ENCODE peak calls at places on chromosomes 7 and 10, in seven cellular contexts. P is AG09309, A is HT1080, S is activated B cell treated with CpG ODN at 0.5 μM for 24 hours, U is lung, D is left cardiac atrium, Q is ureter. Y is an unnamed sample.

GRCh38 chr7:102875700-102876192 is 37.1 kb upstream of the LRRC17 start:
- DNase-seq in D (no peak), P (peak), Q (peak), U (no peak), S (no peak), A (peak), Y (peak)

GRCh38 chr10:61961278-61961677 is 59.8 kb downstream of the ARID5B start:
- DNase-seq in D (no peak), U (no peak), S (no peak), A (no peak), P (no peak), Q (no peak), Y (no peak)

GRCh38 chr10:1489801-1490200 is 247.5 kb downstream of the ADARB2 start:
- DNase-seq in P (no peak), A (no peak), S (no peak), U (no peak), D (no peak), Q (no peak), Y (no peak)

GRCh38 chr7:39631736-39632304 is 8.4 kb downstream of the RALA start:
- DNase-seq in U (no peak), A (no peak), P (no peak), Q (no peak), S (no peak), D (no peak), Y (no peak)

GRCh38 chr7:108603922-108604684 is 34.4 kb downstream of the DNAJB9 start:
- DNase-seq in Q (no peak), A (no peak), P (no peak), D (no peak), S (no peak), U (no peak), Y (no peak)

GRCh38 chr7:18760046-18760445 is 264.5 kb downstream of the HDAC9 start:
- DNase-seq in P (no peak), D (no peak), U (no peak), A (no peak), S (no peak), Q (no peak), Y (no peak)

GRCh38 chr10:104591451-104591850 is 49.6 kb upstream of the SORCS3 start:
- DNase-seq in Q (no peak), S (no peak), U (no peak), D (no peak), A (no peak), P (no peak), Y (no peak)

GRCh38 chr7:110507832-110508231 is 583.1 kb upstream of the LRRN3 start:
- DNase-seq in A (no peak), D (no peak), S (no peak), Q (no peak), U (no peak), P (no peak), Y (no peak)

GRCh38 chr7:90119178-90119971 is 34.9 kb upstream of the STEAP1 start:
- DNase-seq in Q (peak), A (peak), S (no peak), U (no peak), D (peak), P (no peak), Y (no peak)

GRCh38 chr10:30862486-30862885 is 169.2 kb downstream of the ZNF438 start:
- DNase-seq in D (no peak), A (peak), U (no peak), S (no peak), Q (no peak), P (peak), Y (peak)

GRCh38 chr7:136325021-136325420 is 347.9 kb upstream of the MTPN start:
- DNase-seq in U (no peak), S (no peak), Q (no peak), A (no peak), D (no peak), P (no peak), Y (no peak)

GRCh38 chr10:114441107-114441506 is 36.8 kb upstream of the AFAP1L2 start:
- DNase-seq in S (no peak), U (no peak), D (no peak), P (no peak), A (no peak), Q (no peak), Y (no peak)

GRCh38 chr10:7218974-7219373 is 191.9 kb downstream of the SFMBT2 start:
- DNase-seq in P (no peak), A (no peak), D (no peak), Q (no peak), U (no peak), S (no peak), Y (no peak)

GRCh38 chr10:49646256-49646870 is 32.5 kb downstream of the CHAT start:
- DNase-seq in U (no peak), D (no peak), A (no peak), S (no peak), Q (peak), P (no peak), Y (no peak)

GRCh38 chr7:64885520-64886240 is 17.4 kb upstream of the ZNF273 start:
- DNase-seq in S (peak), Q (peak), D (no peak), U (no peak), A (no peak), P (no peak), Y (no peak)

GRCh38 chr7:111605246-111605645 is 43.0 kb upstream of the IMMP2L start:
- DNase-seq in D (no peak), S (no peak), U (no peak), A (no peak), Q (no peak), P (no peak), Y (no peak)

GRCh38 chr10:87636313-87636915 is 23.3 kb upstream of the PAPSS2 start:
- DNase-seq in Q (no peak), P (no peak), A (no peak), D (no peak), U (no peak), S (no peak), Y (peak)

GRCh38 chr7:74290999-74291441 is 1.8 kb downstream of the CLIP2 start:
- DNase-seq in P (no peak), U (no peak), A (no peak), Q (no peak), S (no peak), D (no peak), Y (no peak)

GRCh38 chr10:75165684-75166622 is 44.6 kb upstream of the VDAC2 start:
- DNase-seq in A (peak), P (no peak), Q (no peak), U (no peak), D (no peak), S (no peak), Y (no peak)